ENCODE peak calls at places on chromosomes 12 and 14, in five cellular contexts. One of them, this sample, is unnamed. For H3K4me1 and H3K27me3, the result is how much of the 10 kb centered on the place peaks cover.

GRCh38 chr14:91835920-91836843 is 31.2 kb downstream of the TC2N start:
- DNase-seq in body of pancreas: peak
- DNase-seq in esophagus squamous epithelium: no peak
- DNase-seq in A673: peak
- DNase-seq in HCT116: peak
- DNase-seq in this sample: peak

GRCh38 chr12:84070311-84070710 is 842.3 kb downstream of the SLC6A15 start:
- DNase-seq in HCT116: no peak
- DNase-seq in body of pancreas: peak
- DNase-seq in A673: no peak
- DNase-seq in esophagus squamous epithelium: no peak
- DNase-seq in this sample: no peak

GRCh38 chr12:90922068-90922743 is 32.8 kb downstream of the CCER1 start:
- DNase-seq in HCT116: no peak
- DNase-seq in esophagus squamous epithelium: no peak
- DNase-seq in A673: no peak
- DNase-seq in body of pancreas: no peak
- DNase-seq in this sample: no peak

GRCh38 chr12:31034372-31034771 is 39.3 kb upstream of the DDX11 start:
- DNase-seq in A673: no peak
- DNase-seq in esophagus squamous epithelium: no peak
- DNase-seq in HCT116: peak
- DNase-seq in body of pancreas: no peak
- DNase-seq in this sample: no peak

GRCh38 chr14:102075155-102075554 is 11.7 kb downstream of the HSP90AA1 start:
- DNase-seq in A673: no peak
- DNase-seq in body of pancreas: no peak
- DNase-seq in HCT116: no peak
- DNase-seq in esophagus squamous epithelium: no peak
- DNase-seq in this sample: no peak

GRCh38 chr14:104442107-104442551 is 137.4 kb upstream of the C14orf180 start:
- DNase-seq in HCT116: no peak
- DNase-seq in A673: no peak
- DNase-seq in esophagus squamous epithelium: no peak
- DNase-seq in body of pancreas: no peak
- DNase-seq in this sample: no peak

GRCh38 chr12:89162704-89163261 is 189.5 kb downstream of the DUSP6 start:
- DNase-seq in esophagus squamous epithelium: peak
- DNase-seq in A673: peak
- DNase-seq in HCT116: peak
- DNase-seq in body of pancreas: peak
- DNase-seq in this sample: no peak

GRCh38 chr12:55724940-55725309 is 3.9 kb downstream of the CD63 start:
- DNase-seq in body of pancreas: no peak
- DNase-seq in HCT116: no peak
- DNase-seq in A673: no peak
- DNase-seq in esophagus squamous epithelium: no peak
- DNase-seq in this sample: no peak

GRCh38 chr12:46124848-46125619 is 134.7 kb upstream of the SCAF11 start:
- DNase-seq in HCT116: peak
- DNase-seq in A673: peak
- DNase-seq in esophagus squamous epithelium: no peak
- DNase-seq in body of pancreas: peak
- DNase-seq in this sample: peak

DNA sequence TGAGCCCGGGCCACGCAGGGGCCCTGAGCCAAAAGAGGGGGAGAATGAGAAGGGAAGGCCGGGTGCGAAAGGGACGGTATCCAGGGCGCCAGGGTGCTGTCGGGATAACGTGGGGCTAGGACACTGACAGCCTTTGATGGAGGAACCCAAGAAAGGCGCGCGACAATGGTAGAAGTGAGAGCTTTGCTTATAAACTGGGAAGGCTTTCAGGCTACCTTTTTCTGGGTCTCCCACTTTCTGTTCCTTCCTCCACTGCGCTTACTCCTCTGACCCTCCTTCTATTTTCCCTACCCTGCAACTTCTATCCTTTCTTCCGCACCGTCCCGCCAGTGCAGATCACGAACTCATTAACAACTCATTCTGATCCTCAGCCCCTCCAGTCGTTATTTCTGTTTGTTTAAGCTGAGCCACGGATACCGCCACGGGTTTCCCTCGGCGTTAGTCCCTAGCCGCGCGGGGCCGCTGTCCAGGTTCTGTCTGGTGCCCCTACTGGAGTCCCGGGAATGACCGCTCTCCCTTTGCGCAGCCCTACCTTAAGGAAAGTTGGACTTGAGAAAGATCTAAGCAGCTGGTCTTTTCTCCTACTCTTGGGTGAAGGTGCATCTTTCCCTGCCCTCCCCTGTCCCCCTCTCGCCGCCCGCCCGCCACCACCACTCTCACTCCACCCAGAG is 3.0 kb downstream of the SSTR1 start:
- DNase-seq in A673: peak
- DNase-seq in esophagus squamous epithelium: no peak
- DNase-seq in HCT116: no peak
- DNase-seq in body of pancreas: peak
- DNase-seq in this sample: no peak
- TF ChIP-seq CTCF in A673: peak
- TF ChIP-seq CTCF in esophagus squamous epithelium: no peak
- TF ChIP-seq CTCF in HCT116: no peak
- TF ChIP-seq CTCF in body of pancreas: peak
- TF ChIP-seq CTCF in this sample: no peak

GRCh38 chr14:32492482-32492881 is 163.4 kb downstream of the AKAP6 start:
- DNase-seq in HCT116: no peak
- DNase-seq in A673: no peak
- DNase-seq in esophagus squamous epithelium: no peak
- DNase-seq in body of pancreas: no peak
- DNase-seq in this sample: no peak
- H3K4me1 ChIP-seq in HCT116: under half
- H3K4me1 ChIP-seq in A673: under half
- H3K4me1 ChIP-seq in esophagus squamous epithelium: under half
- H3K4me1 ChIP-seq in body of pancreas: under half
- H3K4me1 ChIP-seq in this sample: under half

GRCh38 chr12:57242329-57242690 is 8.7 kb downstream of the STAC3 start:
- DNase-seq in body of pancreas: peak
- DNase-seq in esophagus squamous epithelium: no peak
- DNase-seq in HCT116: no peak
- DNase-seq in A673: no peak
- DNase-seq in this sample: no peak

GRCh38 chr12:57239587-57240068 is 10.1 kb downstream of the SHMT2 start:
- DNase-seq in HCT116: no peak
- DNase-seq in esophagus squamous epithelium: no peak
- DNase-seq in body of pancreas: no peak
- DNase-seq in A673: no peak
- DNase-seq in this sample: no peak

GRCh38 chr12:57240069-57240921 is 10.7 kb downstream of the STAC3 start:
- DNase-seq in esophagus squamous epithelium: no peak
- DNase-seq in body of pancreas: peak
- DNase-seq in HCT116: peak
- DNase-seq in A673: peak
- DNase-seq in this sample: peak

GRCh38 chr12:57241556-57242310 is 9.3 kb downstream of the STAC3 start:
- DNase-seq in HCT116: no peak
- DNase-seq in body of pancreas: no peak
- DNase-seq in A673: no peak
- DNase-seq in esophagus squamous epithelium: no peak
- DNase-seq in this sample: no peak

DNA sequence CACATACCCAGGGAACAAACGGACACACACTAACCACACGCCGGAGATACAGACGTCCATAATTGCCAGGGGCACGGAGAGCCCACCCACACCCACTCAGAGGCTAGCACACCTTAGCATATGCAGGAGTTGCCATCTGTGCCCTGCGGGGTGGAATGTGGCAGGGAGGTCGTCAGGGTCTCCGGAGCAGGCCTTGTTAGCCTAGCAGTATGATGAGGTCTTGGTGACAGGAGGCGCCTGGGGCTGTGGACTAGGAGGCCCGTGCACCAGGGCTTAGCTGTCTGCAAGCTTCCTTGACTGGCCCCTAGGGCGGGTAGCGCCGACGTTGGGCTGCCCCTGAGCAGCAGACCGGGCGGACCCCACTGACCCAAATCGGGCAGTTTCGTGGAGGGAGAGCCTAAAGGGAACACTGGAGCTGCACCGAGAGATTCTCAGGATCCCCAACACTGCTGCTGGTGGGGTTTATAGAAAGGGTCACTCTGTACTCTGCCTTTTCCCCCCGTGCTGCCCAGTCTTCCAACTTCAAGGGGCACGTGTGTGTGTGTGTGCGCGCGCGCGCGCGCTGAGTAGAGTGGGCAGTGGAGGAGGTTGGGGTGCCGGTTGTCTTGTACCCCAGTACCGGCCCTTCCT is 9.9 kb downstream of the STAC3 start:
- DNase-seq in esophagus squamous epithelium: no peak
- DNase-seq in A673: no peak
- DNase-seq in HCT116: no peak
- DNase-seq in body of pancreas: no peak
- DNase-seq in this sample: no peak
- H3K27me3 ChIP-seq in esophagus squamous epithelium: under half
- H3K27me3 ChIP-seq in A673: under half
- H3K27me3 ChIP-seq in HCT116: under half
- H3K27me3 ChIP-seq in body of pancreas: under half
- H3K27me3 ChIP-seq in this sample: under half

GRCh38 chr12:109610523-109610922 is 36.9 kb downstream of the MVK start:
- DNase-seq in HCT116: no peak
- DNase-seq in body of pancreas: no peak
- DNase-seq in esophagus squamous epithelium: no peak
- DNase-seq in A673: no peak
- DNase-seq in this sample: no peak

GRCh38 chr12:109612003-109612402 is 38.4 kb downstream of the MVK start:
- DNase-seq in body of pancreas: no peak
- DNase-seq in HCT116: no peak
- DNase-seq in esophagus squamous epithelium: no peak
- DNase-seq in A673: no peak
- DNase-seq in this sample: no peak

GRCh38 chr12:109613611-109614455 is 40.2 kb downstream of the MVK start:
- DNase-seq in HCT116: no peak
- DNase-seq in body of pancreas: no peak
- DNase-seq in A673: no peak
- DNase-seq in esophagus squamous epithelium: no peak
- DNase-seq in this sample: no peak

GRCh38 chr12:109611223-109611622 is 37.6 kb downstream of the MVK start:
- DNase-seq in body of pancreas: no peak
- DNase-seq in esophagus squamous epithelium: no peak
- DNase-seq in HCT116: no peak
- DNase-seq in A673: no peak
- DNase-seq in this sample: no peak

DNA sequence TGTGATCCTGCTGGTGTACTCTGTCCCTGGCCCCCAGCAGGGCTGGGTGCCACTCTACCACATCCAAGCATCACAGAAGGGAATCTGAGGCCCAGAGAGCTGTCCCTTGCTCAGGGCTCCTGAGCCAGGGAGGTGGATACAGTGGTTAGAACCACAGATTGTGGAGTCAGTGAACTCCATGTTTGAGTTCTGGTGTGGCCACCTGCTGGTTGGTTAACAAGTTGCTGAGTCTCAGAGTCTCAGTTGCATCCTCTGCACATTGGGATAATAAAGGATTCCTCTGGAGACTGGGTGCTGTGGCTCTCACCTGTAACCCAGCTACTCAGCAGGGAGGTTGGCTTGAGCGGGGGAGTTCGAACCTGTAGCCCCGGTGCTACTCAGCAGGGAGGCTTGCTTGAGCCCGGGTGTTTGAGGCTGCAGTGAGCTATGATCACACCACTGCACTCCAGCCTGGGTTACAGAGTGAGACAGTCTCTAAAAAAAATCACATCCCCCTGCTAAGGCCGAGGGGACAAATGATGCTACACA is 39.4 kb downstream of the MVK start:
- DNase-seq in HCT116: no peak
- DNase-seq in body of pancreas: no peak
- DNase-seq in A673: peak
- DNase-seq in esophagus squamous epithelium: no peak
- DNase-seq in this sample: no peak
- TF ChIP-seq CTCF in HCT116: peak
- TF ChIP-seq CTCF in body of pancreas: no peak
- TF ChIP-seq CTCF in A673: peak
- TF ChIP-seq CTCF in esophagus squamous epithelium: no peak
- TF ChIP-seq CTCF in this sample: peak

DNA sequence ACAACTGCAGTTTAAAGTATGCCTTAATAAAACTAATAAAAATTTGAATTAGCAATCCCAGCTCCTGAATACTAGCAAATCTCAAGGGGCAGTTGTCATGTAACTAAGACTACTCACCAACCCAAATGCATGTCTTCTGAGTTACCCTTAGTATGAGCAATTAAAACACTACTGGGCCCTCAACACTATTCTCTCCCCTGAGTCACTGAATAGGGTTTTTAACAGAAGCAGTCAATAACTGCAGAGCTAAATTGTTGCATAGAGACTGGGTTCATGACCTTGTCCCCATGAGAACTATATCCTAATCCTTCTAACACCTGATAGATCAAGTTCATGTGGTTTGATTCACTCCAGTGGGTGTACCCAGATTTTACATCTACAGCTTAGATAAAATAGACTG is 38.8 kb downstream of the MDM1 start:
- DNase-seq in esophagus squamous epithelium: no peak
- DNase-seq in HCT116: no peak
- DNase-seq in A673: no peak
- DNase-seq in body of pancreas: no peak
- DNase-seq in this sample: no peak
- H3K4me1 ChIP-seq in esophagus squamous epithelium: under half
- H3K4me1 ChIP-seq in HCT116: under half
- H3K4me1 ChIP-seq in A673: under half
- H3K4me1 ChIP-seq in body of pancreas: under half
- H3K4me1 ChIP-seq in this sample: under half

GRCh38 chr12:75938189-75938588 is 93.4 kb downstream of the PHLDA1 start:
- DNase-seq in HCT116: no peak
- DNase-seq in A673: no peak
- DNase-seq in body of pancreas: no peak
- DNase-seq in esophagus squamous epithelium: no peak
- DNase-seq in this sample: no peak

GRCh38 chr12:75935544-75936242 is 95.9 kb downstream of the PHLDA1 start:
- DNase-seq in esophagus squamous epithelium: no peak
- DNase-seq in HCT116: no peak
- DNase-seq in A673: no peak
- DNase-seq in body of pancreas: no peak
- DNase-seq in this sample: no peak

GRCh38 chr12:75936525-75937450 is 94.8 kb downstream of the PHLDA1 start:
- DNase-seq in esophagus squamous epithelium: no peak
- DNase-seq in HCT116: no peak
- DNase-seq in A673: no peak
- DNase-seq in body of pancreas: no peak
- DNase-seq in this sample: no peak

GRCh38 chr12:75943730-75944096 is 87.9 kb downstream of the PHLDA1 start:
- DNase-seq in esophagus squamous epithelium: no peak
- DNase-seq in body of pancreas: no peak
- DNase-seq in HCT116: no peak
- DNase-seq in A673: no peak
- DNase-seq in this sample: no peak

GRCh38 chr12:75939016-75939642 is 92.4 kb downstream of the PHLDA1 start:
- DNase-seq in A673: no peak
- DNase-seq in body of pancreas: no peak
- DNase-seq in esophagus squamous epithelium: no peak
- DNase-seq in HCT116: no peak
- DNase-seq in this sample: no peak
- H3K27me3 ChIP-seq in A673: under half
- H3K27me3 ChIP-seq in body of pancreas: under half
- H3K27me3 ChIP-seq in esophagus squamous epithelium: under half
- H3K27me3 ChIP-seq in HCT116: under half
- H3K27me3 ChIP-seq in this sample: under half

GRCh38 chr14:76773188-76773885 is 12.1 kb downstream of the VASH1 start:
- DNase-seq in body of pancreas: peak
- DNase-seq in HCT116: no peak
- DNase-seq in esophagus squamous epithelium: no peak
- DNase-seq in A673: no peak
- DNase-seq in this sample: no peak
- TF ChIP-seq CTCF in body of pancreas: no peak
- TF ChIP-seq CTCF in HCT116: no peak
- TF ChIP-seq CTCF in esophagus squamous epithelium: no peak
- TF ChIP-seq CTCF in A673: no peak
- TF ChIP-seq CTCF in this sample: no peak

This sample was measured in Caco-2.